ENCODE peak calls at places on chromosomes 5 and 9, in six cellular contexts. Z, M, L, G, P and S are unnamed samples.

GRCh38 chr5:95843733-95844223 is 21.3 kb upstream of the GLRX start:
- DNase-seq in Z (no peak), M (no peak), L (no peak), G (no peak), P (no peak), S (no peak)

GRCh38 chr5:53501054-53501453 is 20.6 kb downstream of the FST start:
- DNase-seq in Z (no peak), M (no peak), L (no peak), G (no peak), P (no peak), S (no peak)

GRCh38 chr5:113760486-113760885 is 247.0 kb downstream of the YTHDC2 start:
- DNase-seq in Z (no peak), M (no peak), L (no peak), G (no peak), P (no peak), S (no peak)

GRCh38 chr5:74336286-74336685 is 304.2 kb downstream of the ENC1 start:
- DNase-seq in Z (no peak), M (no peak), L (no peak), G (no peak), P (no peak), S (no peak)

GRCh38 chr5:142798099-142798768 is 28.1 kb downstream of the ARHGAP26 start:
- DNase-seq in Z (no peak), M (no peak), L (no peak), G (no peak), P (peak), S (peak)

GRCh38 chr5:61805101-61805500 is 473.0 kb downstream of the ZSWIM6 start:
- DNase-seq in Z (peak), M (peak), L (no peak), G (no peak), P (no peak), S (no peak)

GRCh38 chr5:129249891-129250290 is 155.3 kb downstream of the ISOC1 start:
- DNase-seq in Z (no peak), M (no peak), L (no peak), G (no peak), P (no peak), S (no peak)

GRCh38 chr9:546797-547223 is 294.7 kb upstream of the DMRT1 start:
- DNase-seq in Z (no peak), M (no peak), L (no peak), G (no peak), P (no peak), S (no peak)

GRCh38 chr9:31325778-31326177 is 1058.7 kb upstream of the ACO1 start:
- DNase-seq in Z (no peak), M (no peak), L (no peak), G (no peak), P (no peak), S (no peak)

GRCh38 chr5:431001-431710 is 11.8 kb upstream of the EXOC3 start:
- DNase-seq in Z (peak), M (peak), L (no peak), G (peak), P (no peak), S (no peak)

GRCh38 chr9:93183663-93184438 is at the start of gene WNK2:
- DNase-seq in Z (no peak), M (peak), L (peak), G (no peak), P (peak), S (no peak)

GRCh38 chr5:7886849-7887460 is 18.0 kb downstream of the MTRR start:
- DNase-seq in Z (peak), M (peak), L (no peak), G (peak), P (no peak), S (no peak)

GRCh38 chr5:82922086-82922734 is 155.0 kb downstream of the TMEM167A start:
- DNase-seq in Z (no peak), M (no peak), L (no peak), G (no peak), P (no peak), S (no peak)

GRCh38 chr9:122900791-122901190 is 4.4 kb downstream of the RC3H2 start:
- DNase-seq in Z (peak), M (no peak), L (no peak), G (no peak), P (no peak), S (no peak)

GRCh38 chr9:34716711-34717110 is 6.8 kb upstream of the CCL21 start:
- DNase-seq in Z (no peak), M (no peak), L (no peak), G (no peak), P (no peak), S (no peak)

GRCh38 chr5:134146651-134147544 is 29.9 kb downstream of the SKP1 start:
- DNase-seq in Z (peak), M (no peak), L (peak), G (no peak), P (no peak), S (no peak)

GRCh38 chr5:80184235-80185023 is 71.4 kb downstream of the SERINC5 start:
- DNase-seq in Z (no peak), M (peak), L (peak), G (no peak), P (no peak), S (no peak)

GRCh38 chr9:84711398-84711777 is 41.9 kb downstream of the NTRK2 start:
- DNase-seq in Z (no peak), M (no peak), L (no peak), G (no peak), P (no peak), S (no peak)

GRCh38 chr5:2921176-2921575 is 169.7 kb upstream of the IRX2 start:
- DNase-seq in Z (no peak), M (no peak), L (no peak), G (no peak), P (no peak), S (no peak)

GRCh38 chr5:141489841-141490240 is 960 bp downstream of the PCDHGC5 start:
- DNase-seq in Z (no peak), M (no peak), L (no peak), G (no peak), P (no peak), S (no peak)

GRCh38 chr9:91047993-91048607 is 246.5 kb downstream of the SYK start:
- DNase-seq in Z (peak), M (no peak), L (no peak), G (no peak), P (no peak), S (no peak)

GRCh38 chr5:132506094-132506692 is 15.6 kb upstream of the IRF1 start:
- DNase-seq in Z (peak), M (peak), L (no peak), G (peak), P (no peak), S (no peak)

GRCh38 chr9:22354699-22355384 is 91.8 kb upstream of the DMRTA1 start:
- DNase-seq in Z (no peak), M (no peak), L (no peak), G (no peak), P (no peak), S (no peak)

GRCh38 chr9:27445057-27445990 is 78.8 kb upstream of the IFNK start:
- DNase-seq in Z (no peak), M (no peak), L (no peak), G (no peak), P (no peak), S (no peak)

GRCh38 chr5:150758210-150758533 is 645 bp downstream of the DCTN4 start:
- DNase-seq in Z (peak), M (peak), L (no peak), G (no peak), P (no peak), S (no peak)
- TF ChIP-seq POLR2A in Z (no peak), M (no peak), L (no peak), G (no peak), P (no peak), S (no peak)

GRCh38 chr9:136342191-136343120 is 15.1 kb downstream of the GPSM1 start:
- DNase-seq in Z (peak), M (no peak), L (peak), G (no peak), P (peak), S (peak)

GRCh38 chr9:136343121-136343883 is 16.0 kb downstream of the GPSM1 start:
- DNase-seq in Z (no peak), M (no peak), L (peak), G (no peak), P (peak), S (no peak)

GRCh38 chr9:136340356-136341041 is 13.2 kb downstream of the GPSM1 start:
- DNase-seq in Z (no peak), M (no peak), L (no peak), G (no peak), P (no peak), S (no peak)

GRCh38 chr9:136341042-136341655 is 13.8 kb downstream of the GPSM1 start:
- DNase-seq in Z (no peak), M (no peak), L (peak), G (no peak), P (peak), S (no peak)

DNA sequence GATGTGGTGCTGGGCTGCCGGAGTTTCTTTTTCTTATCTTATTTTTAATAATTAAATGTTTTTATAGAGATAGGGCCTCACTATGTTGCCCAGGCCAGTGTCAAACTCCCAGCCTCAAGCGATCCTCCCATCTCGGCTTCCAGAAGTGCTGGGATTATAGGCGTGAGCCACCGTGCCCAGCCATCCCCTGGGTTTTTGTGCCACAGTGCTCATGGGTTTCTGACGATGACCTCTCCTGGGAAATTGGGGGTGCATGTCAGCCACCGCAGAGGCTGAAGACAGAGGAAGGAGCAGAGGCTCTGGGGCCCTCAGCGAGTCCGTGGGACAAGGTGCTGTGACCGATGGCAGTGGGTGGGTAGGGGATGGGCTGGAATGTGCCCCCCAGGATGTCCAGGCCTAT is 14.4 kb downstream of the GPSM1 start:
- DNase-seq in Z (no peak), M (no peak), L (peak), G (no peak), P (no peak), S (no peak)
- H3K27ac ChIP-seq in Z (no peak), M (no peak), L (peak), G (no peak), P (peak), S (peak)

GRCh38 chr5:136132557-136133415 is at the start of gene SMAD5:
- DNase-seq in Z (peak), M (peak), L (peak), G (peak), P (peak), S (peak)
- TF ChIP-seq POLR2A in Z (no peak), M (peak), L (peak), G (peak), P (peak), S (peak)

GRCh38 chr9:105500108-105500766 is 52.4 kb downstream of the FSD1L start:
- DNase-seq in Z (peak), M (no peak), L (no peak), G (no peak), P (no peak), S (no peak)

GRCh38 chr9:105503873-105504272 is 54.1 kb upstream of the FKTN start:
- DNase-seq in Z (peak), M (no peak), L (no peak), G (no peak), P (no peak), S (no peak)

GRCh38 chr9:105501414-105501813 is 53.6 kb downstream of the FSD1L start:
- DNase-seq in Z (no peak), M (no peak), L (no peak), G (no peak), P (no peak), S (no peak)

GRCh38 chr9:105497704-105498103 is 49.9 kb downstream of the FSD1L start:
- DNase-seq in Z (no peak), M (no peak), L (no peak), G (no peak), P (no peak), S (no peak)

DNA sequence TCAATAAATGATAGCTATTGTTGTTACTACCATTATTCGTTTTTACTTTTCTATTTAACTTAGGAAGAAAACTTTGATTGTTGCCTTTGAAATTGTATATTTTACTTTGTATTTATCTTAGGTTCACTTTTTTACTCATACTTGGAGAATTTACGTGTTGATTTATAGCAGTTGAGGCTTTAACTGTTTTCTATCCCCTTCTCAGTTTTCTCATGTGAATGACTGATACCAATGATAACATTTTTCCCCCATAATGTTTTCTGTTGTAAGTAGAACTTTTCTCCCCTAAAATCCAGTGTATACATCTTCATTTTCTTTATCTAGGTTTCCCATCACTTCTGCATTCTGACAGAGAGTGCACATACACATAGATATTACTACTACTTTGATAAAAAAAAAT is 54.4 kb downstream of the FSD1L start:
- DNase-seq in Z (peak), M (no peak), L (no peak), G (no peak), P (no peak), S (no peak)
- H3K27ac ChIP-seq in Z (no peak), M (no peak), L (no peak), G (no peak), P (no peak), S (no peak)

GRCh38 chr9:104923289-104923688 is 4.7 kb downstream of the ABCA1 start:
- DNase-seq in Z (peak), M (no peak), L (no peak), G (no peak), P (no peak), S (no peak)
- TF ChIP-seq POLR2A in Z (no peak), M (no peak), L (no peak), G (no peak), P (no peak), S (no peak)

GRCh38 chr5:140239939-140240700 is 62.8 kb downstream of the PFDN1 start:
- DNase-seq in Z (peak), M (peak), L (peak), G (no peak), P (peak), S (no peak)

GRCh38 chr5:140236896-140237598 is 62.1 kb downstream of the CYSTM1 start:
- DNase-seq in Z (no peak), M (no peak), L (no peak), G (no peak), P (no peak), S (no peak)

GRCh38 chr5:140240987-140241706 is 61.8 kb downstream of the PFDN1 start:
- DNase-seq in Z (peak), M (peak), L (peak), G (peak), P (peak), S (peak)

GRCh38 chr5:140238756-140239155 is 63.8 kb downstream of the CYSTM1 start:
- DNase-seq in Z (no peak), M (no peak), L (no peak), G (no peak), P (no peak), S (no peak)

GRCh38 chr5:140239461-140239860 is 63.4 kb downstream of the PFDN1 start:
- DNase-seq in Z (no peak), M (no peak), L (no peak), G (no peak), P (no peak), S (no peak)
- H3K27ac ChIP-seq in Z (no peak), M (no peak), L (no peak), G (no peak), P (peak), S (peak)